ENCODE peak calls at places on chromosomes 6 and 20, in eight cellular contexts. J is GM03348, F is HL-60, I is HAP-1, Z is T follicular helper cell, N is BE2C, Q is psoas muscle, E is MV-4-11. U is an unnamed sample.

GRCh38 chr20:41862023-41862422 is 243.8 kb upstream of the CHD6 start:
- DNase-seq in J (no peak), F (no peak), I (no peak), Z (no peak), N (no peak), Q (no peak), E (no peak), U (no peak)

GRCh38 chr6:163180874-163181541 is 233.5 kb upstream of the QKI start:
- DNase-seq in J (peak), F (peak), I (peak), Z (no peak), N (peak), Q (peak), E (peak), U (no peak)

GRCh38 chr6:123415844-123416468 is 220.8 kb downstream of the TRDN start:
- DNase-seq in J (peak), F (peak), I (peak), Z (no peak), N (peak), Q (no peak), E (peak), U (peak)

GRCh38 chr20:10253750-10254149 is 35.1 kb downstream of the SNAP25 start:
- DNase-seq in J (no peak), F (no peak), I (no peak), Z (no peak), N (no peak), Q (no peak), E (peak), U (no peak)

GRCh38 chr6:40395066-40395697 is 192.0 kb downstream of the LRFN2 start:
- DNase-seq in J (no peak), F (no peak), I (no peak), Z (no peak), N (peak), Q (peak), E (no peak), U (no peak)

GRCh38 chr6:34792605-34793500 is 970 bp downstream of the BLTP3A start:
- DNase-seq in J (peak), F (peak), I (peak), Z (no peak), N (peak), Q (peak), E (peak), U (no peak)

GRCh38 chr6:130694617-130695016 is 132.6 kb upstream of the SMLR1 start:
- DNase-seq in J (peak), F (no peak), I (no peak), Z (no peak), N (no peak), Q (no peak), E (no peak), U (no peak)

GRCh38 chr6:7390218-7390878 is 740 bp downstream of the RIOK1 start:
- DNase-seq in J (no peak), F (no peak), I (peak), Z (no peak), N (no peak), Q (no peak), E (no peak), U (peak)

GRCh38 chr6:124881898-124882579 is 80.2 kb upstream of the RNF217 start:
- DNase-seq in J (peak), F (no peak), I (peak), Z (no peak), N (peak), Q (no peak), E (no peak), U (no peak)

GRCh38 chr20:23889775-23890187 is 10.2 kb upstream of the CST5 start:
- DNase-seq in J (peak), F (peak), I (peak), Z (peak), N (peak), Q (peak), E (peak), U (peak)

GRCh38 chr6:140043357-140043756 is 668.9 kb upstream of the CITED2 start:
- DNase-seq in J (peak), F (peak), I (no peak), Z (no peak), N (no peak), Q (no peak), E (peak), U (no peak)

GRCh38 chr6:5695260-5696245 is 311.2 kb downstream of the NRN1 start:
- DNase-seq in J (peak), F (no peak), I (no peak), Z (no peak), N (no peak), Q (peak), E (peak), U (no peak)

GRCh38 chr20:41014557-41015088 is 14.0 kb upstream of the TOP1 start:
- DNase-seq in J (no peak), F (no peak), I (no peak), Z (no peak), N (no peak), Q (no peak), E (no peak), U (no peak)

GRCh38 chr6:158611600-158612041 is 32.9 kb downstream of the DYNLT1 start:
- DNase-seq in J (no peak), F (no peak), I (no peak), Z (no peak), N (no peak), Q (no peak), E (no peak), U (no peak)

GRCh38 chr6:93423542-93423941 is 4.2 kb upstream of the EPHA7 start:
- DNase-seq in J (no peak), F (peak), I (peak), Z (no peak), N (peak), Q (peak), E (peak), U (peak)

GRCh38 chr6:103674790-103675189 is 1184.9 kb downstream of the HACE1 start:
- DNase-seq in J (no peak), F (no peak), I (no peak), Z (no peak), N (no peak), Q (no peak), E (no peak), U (no peak)

GRCh38 chr20:50346372-50347347 is 156.0 kb downstream of the CEBPB start:
- DNase-seq in J (peak), F (peak), I (no peak), Z (no peak), N (peak), Q (peak), E (peak), U (no peak)

GRCh38 chr6:113980937-113981554 is 10.1 kb upstream of the HDAC2 start:
- DNase-seq in J (peak), F (peak), I (peak), Z (no peak), N (peak), Q (no peak), E (peak), U (no peak)

GRCh38 chr6:41159415-41160082 is 3.4 kb downstream of the TREM2 start:
- DNase-seq in J (no peak), F (no peak), I (no peak), Z (no peak), N (no peak), Q (no peak), E (no peak), U (no peak)

GRCh38 chr6:22888147-22888831 is 318.9 kb downstream of the HDGFL1 start:
- DNase-seq in J (no peak), F (no peak), I (no peak), Z (no peak), N (no peak), Q (no peak), E (no peak), U (no peak)

GRCh38 chr6:128278876-128279275 is 241.5 kb downstream of the PTPRK start:
- DNase-seq in J (no peak), F (no peak), I (no peak), Z (no peak), N (no peak), Q (no peak), E (no peak), U (no peak)

GRCh38 chr20:1209447-1210387 is 6.5 kb downstream of the C20orf202 start:
- DNase-seq in J (peak), F (no peak), I (no peak), Z (no peak), N (no peak), Q (no peak), E (no peak), U (no peak)

GRCh38 chr20:10940941-10941340 is 267.1 kb upstream of the JAG1 start:
- DNase-seq in J (no peak), F (no peak), I (no peak), Z (no peak), N (no peak), Q (no peak), E (peak), U (peak)

GRCh38 chr20:40322941-40323340 is 366.1 kb downstream of the MAFB start:
- DNase-seq in J (no peak), F (no peak), I (no peak), Z (no peak), N (no peak), Q (no peak), E (peak), U (no peak)

GRCh38 chr6:9711313-9711712 is 703.6 kb downstream of the TFAP2A start:
- DNase-seq in J (no peak), F (peak), I (no peak), Z (no peak), N (no peak), Q (no peak), E (no peak), U (no peak)